ENCODE peak calls at places on chromosomes 2 and 18, in six cellular contexts. X is fibroblast of mammary gland, R is activated T-cell treated with anti-CD3 and anti-CD28 coated beads for 1 hour, T is epithelial cell of esophagus, C is HT-29, J is HS-5. I is an unnamed sample.
A peak's percentile ranks its signal among the peaks of the same experiment; 100 is the strongest.

GRCh38 chr2:226544581-226545210 is 254.9 kb downstream of the IRS1 start:
- DNase-seq in T (no peak), R (no peak), X (peak; percentile 49), J (peak; percentile 48), C (no peak), I (no peak)

GRCh38 chr2:62794791-62795190 is 89.3 kb downstream of the EHBP1 start:
- DNase-seq in X (peak; percentile 60), J (no peak), C (peak; percentile 84), R (no peak), T (peak; percentile 76), I (no peak)

GRCh38 chr18:39799010-39799409 is 2156.0 kb upstream of the PIK3C3 start:
- DNase-seq in T (peak; percentile 75), R (no peak), J (no peak), C (peak; percentile 29), X (peak; percentile 62), I (peak; percentile 12)

GRCh38 chr2:219460424-219460926 is 25.8 kb downstream of the SPEG start:
- DNase-seq in T (no peak), X (peak; percentile 45), J (no peak), C (no peak), R (no peak), I (no peak)

GRCh38 chr2:119010336-119010735 is 68.3 kb downstream of the MARCO start:
- DNase-seq in J (no peak), C (no peak), R (no peak), T (no peak), X (no peak), I (no peak)

GRCh38 chr2:65922794-65923193 is 490.4 kb upstream of the SPRED2 start:
- DNase-seq in X (peak; percentile 36), R (no peak), C (peak; percentile 28), T (peak; percentile 58), J (no peak), I (no peak)

GRCh38 chr2:46615555-46616487 is 136.5 kb downstream of the TMEM247 start:
- DNase-seq in T (no peak), J (no peak), C (peak; percentile 62), R (peak; percentile 10), X (no peak), I (peak; percentile 11)

GRCh38 chr2:31296641-31297287 is 62.8 kb downstream of the EHD3 start:
- DNase-seq in J (no peak), X (no peak), C (no peak), R (no peak), T (no peak), I (no peak)

GRCh38 chr2:214410918-214411554 is at the start of gene VWC2L:
- DNase-seq in T (peak; percentile 89), R (no peak), J (peak; percentile 47), X (peak; percentile 65), C (peak; percentile 79), I (peak; percentile 57)

GRCh38 chr2:32064021-32064678 is 794 bp downstream of the SPAST start:
- DNase-seq in C (peak; percentile 35), R (no peak), X (no peak), T (peak; percentile 13), J (no peak), I (peak; percentile 21)

GRCh38 chr2:206799083-206799482 is 33.7 kb downstream of the FASTKD2 start:
- DNase-seq in X (peak; percentile 73), T (no peak), J (no peak), C (no peak), R (no peak), I (no peak)

GRCh38 chr2:84959045-84959493 is 11.9 kb upstream of the KCMF1 start:
- DNase-seq in C (peak; percentile 39), J (no peak), X (peak; percentile 85), R (no peak), T (peak; percentile 84), I (peak; percentile 74)

GRCh38 chr2:25587361-25587760 is 86.0 kb downstream of the DTNB start:
- DNase-seq in R (no peak), C (no peak), X (peak; percentile 37), T (peak; percentile 43), J (no peak), I (peak; percentile 24)

GRCh38 chr2:97691166-97691565 is 21.7 kb downstream of the C2orf92 start:
- DNase-seq in C (no peak), T (no peak), R (no peak), J (no peak), X (no peak), I (no peak)

GRCh38 chr2:136305517-136306192 is 187.7 kb upstream of the CXCR4 start:
- DNase-seq in T (no peak), X (no peak), R (peak; percentile 21), J (no peak), C (no peak), I (no peak)